ENCODE peak calls at places on chromosomes 3 and 15, in seven cellular contexts. One of them, this sample, is unnamed.

GRCh38 chr3:140832883-140833282 is 108.8 kb upstream of the SLC25A36 start:
- DNase-seq in kidney tubule cell: no peak
- DNase-seq in stimulated activated naive B cell treated with anti-CD40 and anti-IgM and Interleukin-4, amounts not matched to agents 10 μg/mL and 1 μg/mL and 100 μg/mL, for 72 hours: no peak
- DNase-seq in NCI-H2029: no peak
- DNase-seq in A673: no peak
- DNase-seq in kidney glomerular epithelial cell: no peak
- DNase-seq in AG20443: no peak
- DNase-seq in this sample: no peak

GRCh38 chr15:99279783-99280307 is 28.6 kb downstream of the LRRC28 start:
- DNase-seq in kidney glomerular epithelial cell: no peak
- DNase-seq in NCI-H2029: no peak
- DNase-seq in A673: no peak
- DNase-seq in kidney tubule cell: no peak
- DNase-seq in stimulated activated naive B cell treated with anti-CD40 and anti-IgM and Interleukin-4, amounts not matched to agents 10 μg/mL and 1 μg/mL and 100 μg/mL, for 72 hours: no peak
- DNase-seq in AG20443: no peak
- DNase-seq in this sample: no peak

GRCh38 chr3:189673535-189673934 is 42.3 kb downstream of the TP63 start:
- DNase-seq in A673: no peak
- DNase-seq in stimulated activated naive B cell treated with anti-CD40 and anti-IgM and Interleukin-4, amounts not matched to agents 10 μg/mL and 1 μg/mL and 100 μg/mL, for 72 hours: no peak
- DNase-seq in NCI-H2029: no peak
- DNase-seq in kidney tubule cell: no peak
- DNase-seq in kidney glomerular epithelial cell: no peak
- DNase-seq in AG20443: no peak
- DNase-seq in this sample: no peak

GRCh38 chr15:34837246-34838016 is 42.1 kb upstream of the ACTC1 start:
- DNase-seq in A673: no peak
- DNase-seq in stimulated activated naive B cell treated with anti-CD40 and anti-IgM and Interleukin-4, amounts not matched to agents 10 μg/mL and 1 μg/mL and 100 μg/mL, for 72 hours: no peak
- DNase-seq in kidney glomerular epithelial cell: peak; percentile 95
- DNase-seq in kidney tubule cell: peak; percentile 94
- DNase-seq in NCI-H2029: no peak
- DNase-seq in AG20443: peak; percentile 78
- DNase-seq in this sample: no peak

GRCh38 chr3:154040283-154040682 is 80.9 kb upstream of the ARHGEF26 start:
- DNase-seq in A673: peak; percentile 48
- DNase-seq in AG20443: no peak
- DNase-seq in kidney tubule cell: peak; percentile 17
- DNase-seq in stimulated activated naive B cell treated with anti-CD40 and anti-IgM and Interleukin-4, amounts not matched to agents 10 μg/mL and 1 μg/mL and 100 μg/mL, for 72 hours: no peak
- DNase-seq in NCI-H2029: no peak
- DNase-seq in kidney glomerular epithelial cell: no peak
- DNase-seq in this sample: no peak

GRCh38 chr15:75573001-75573400 is 6.1 kb downstream of the PTPN9 start:
- DNase-seq in AG20443: peak; percentile 62
- DNase-seq in kidney tubule cell: peak; percentile 41
- DNase-seq in stimulated activated naive B cell treated with anti-CD40 and anti-IgM and Interleukin-4, amounts not matched to agents 10 μg/mL and 1 μg/mL and 100 μg/mL, for 72 hours: no peak
- DNase-seq in NCI-H2029: no peak
- DNase-seq in kidney glomerular epithelial cell: peak; percentile 17
- DNase-seq in A673: no peak
- DNase-seq in this sample: no peak

GRCh38 chr3:3201584-3201983 is 22.1 kb upstream of the CRBN start:
- DNase-seq in kidney glomerular epithelial cell: no peak
- DNase-seq in AG20443: no peak
- DNase-seq in kidney tubule cell: no peak
- DNase-seq in NCI-H2029: no peak
- DNase-seq in stimulated activated naive B cell treated with anti-CD40 and anti-IgM and Interleukin-4, amounts not matched to agents 10 μg/mL and 1 μg/mL and 100 μg/mL, for 72 hours: no peak
- DNase-seq in A673: no peak
- DNase-seq in this sample: no peak

GRCh38 chr3:161274691-161275298 is 53.7 kb downstream of the NMD3 start:
- DNase-seq in kidney tubule cell: peak; percentile 68
- DNase-seq in stimulated activated naive B cell treated with anti-CD40 and anti-IgM and Interleukin-4, amounts not matched to agents 10 μg/mL and 1 μg/mL and 100 μg/mL, for 72 hours: peak; percentile 26
- DNase-seq in kidney glomerular epithelial cell: peak; percentile 60
- DNase-seq in A673: peak; percentile 82
- DNase-seq in AG20443: peak; percentile 35
- DNase-seq in NCI-H2029: peak; percentile 22
- DNase-seq in this sample: peak; percentile 14

GRCh38 chr15:37079726-37080125 is 20.6 kb downstream of the MEIS2 start:
- DNase-seq in A673: no peak
- DNase-seq in kidney glomerular epithelial cell: no peak
- DNase-seq in kidney tubule cell: no peak
- DNase-seq in stimulated activated naive B cell treated with anti-CD40 and anti-IgM and Interleukin-4, amounts not matched to agents 10 μg/mL and 1 μg/mL and 100 μg/mL, for 72 hours: no peak
- DNase-seq in NCI-H2029: no peak
- DNase-seq in AG20443: peak; percentile 69
- DNase-seq in this sample: no peak

GRCh38 chr15:63551400-63551799 is 45.8 kb upstream of the FBXL22 start:
- DNase-seq in NCI-H2029: no peak
- DNase-seq in A673: no peak
- DNase-seq in kidney glomerular epithelial cell: no peak
- DNase-seq in kidney tubule cell: peak; percentile 20
- DNase-seq in AG20443: peak; percentile 20
- DNase-seq in stimulated activated naive B cell treated with anti-CD40 and anti-IgM and Interleukin-4, amounts not matched to agents 10 μg/mL and 1 μg/mL and 100 μg/mL, for 72 hours: no peak
- DNase-seq in this sample: no peak

GRCh38 chr3:43871627-43872245 is 181.0 kb downstream of the ABHD5 start:
- DNase-seq in stimulated activated naive B cell treated with anti-CD40 and anti-IgM and Interleukin-4, amounts not matched to agents 10 μg/mL and 1 μg/mL and 100 μg/mL, for 72 hours: no peak
- DNase-seq in kidney tubule cell: no peak
- DNase-seq in A673: no peak
- DNase-seq in AG20443: no peak
- DNase-seq in kidney glomerular epithelial cell: no peak
- DNase-seq in NCI-H2029: no peak
- DNase-seq in this sample: no peak

GRCh38 chr3:177731644-177732268 is 534.5 kb upstream of the TBL1XR1 start:
- DNase-seq in A673: no peak
- DNase-seq in AG20443: peak; percentile 25
- DNase-seq in stimulated activated naive B cell treated with anti-CD40 and anti-IgM and Interleukin-4, amounts not matched to agents 10 μg/mL and 1 μg/mL and 100 μg/mL, for 72 hours: no peak
- DNase-seq in kidney glomerular epithelial cell: no peak
- DNase-seq in NCI-H2029: no peak
- DNase-seq in kidney tubule cell: peak; percentile 41
- DNase-seq in this sample: no peak

GRCh38 chr3:181709537-181710279 is 2.0 kb upstream of the SOX2 start:
- DNase-seq in AG20443: peak; percentile 68
- DNase-seq in kidney tubule cell: peak; percentile 71
- DNase-seq in stimulated activated naive B cell treated with anti-CD40 and anti-IgM and Interleukin-4, amounts not matched to agents 10 μg/mL and 1 μg/mL and 100 μg/mL, for 72 hours: peak; percentile 27
- DNase-seq in kidney glomerular epithelial cell: peak; percentile 66
- DNase-seq in A673: peak; percentile 79
- DNase-seq in NCI-H2029: peak; percentile 73
- DNase-seq in this sample: peak; percentile 57

GRCh38 chr15:66131200-66131599 is 122.3 kb downstream of the MEGF11 start:
- DNase-seq in kidney tubule cell: no peak
- DNase-seq in kidney glomerular epithelial cell: no peak
- DNase-seq in NCI-H2029: peak; percentile 51
- DNase-seq in A673: peak; percentile 39
- DNase-seq in AG20443: no peak
- DNase-seq in stimulated activated naive B cell treated with anti-CD40 and anti-IgM and Interleukin-4, amounts not matched to agents 10 μg/mL and 1 μg/mL and 100 μg/mL, for 72 hours: no peak
- DNase-seq in this sample: no peak

GRCh38 chr15:70025413-70026296 is 72.1 kb downstream of the TLE3 start:
- DNase-seq in kidney tubule cell: no peak
- DNase-seq in A673: no peak
- DNase-seq in kidney glomerular epithelial cell: no peak
- DNase-seq in NCI-H2029: no peak
- DNase-seq in stimulated activated naive B cell treated with anti-CD40 and anti-IgM and Interleukin-4, amounts not matched to agents 10 μg/mL and 1 μg/mL and 100 μg/mL, for 72 hours: no peak
- DNase-seq in AG20443: no peak
- DNase-seq in this sample: no peak

GRCh38 chr3:27081566-27081965 is 287.6 kb downstream of the NEK10 start:
- DNase-seq in kidney glomerular epithelial cell: no peak
- DNase-seq in kidney tubule cell: no peak
- DNase-seq in NCI-H2029: no peak
- DNase-seq in A673: no peak
- DNase-seq in stimulated activated naive B cell treated with anti-CD40 and anti-IgM and Interleukin-4, amounts not matched to agents 10 μg/mL and 1 μg/mL and 100 μg/mL, for 72 hours: no peak
- DNase-seq in AG20443: no peak
- DNase-seq in this sample: no peak

GRCh38 chr15:74221399-74222230 is 14.5 kb upstream of the CCDC33 start:
- DNase-seq in kidney glomerular epithelial cell: no peak
- DNase-seq in stimulated activated naive B cell treated with anti-CD40 and anti-IgM and Interleukin-4, amounts not matched to agents 10 μg/mL and 1 μg/mL and 100 μg/mL, for 72 hours: no peak
- DNase-seq in AG20443: no peak
- DNase-seq in A673: no peak
- DNase-seq in NCI-H2029: no peak
- DNase-seq in kidney tubule cell: no peak
- DNase-seq in this sample: no peak

GRCh38 chr3:160564949-160565441 is 376 bp downstream of the KPNA4 start:
- DNase-seq in A673: peak; percentile 70
- DNase-seq in NCI-H2029: peak; percentile 22
- DNase-seq in kidney glomerular epithelial cell: peak; percentile 25
- DNase-seq in stimulated activated naive B cell treated with anti-CD40 and anti-IgM and Interleukin-4, amounts not matched to agents 10 μg/mL and 1 μg/mL and 100 μg/mL, for 72 hours: no peak
- DNase-seq in AG20443: peak; percentile 76
- DNase-seq in kidney tubule cell: peak; percentile 60
- DNase-seq in this sample: peak; percentile 68

GRCh38 chr3:162764672-162765071 is 1268.1 kb downstream of the OTOL1 start:
- DNase-seq in A673: peak; percentile 7
- DNase-seq in kidney glomerular epithelial cell: peak; percentile 26
- DNase-seq in NCI-H2029: no peak
- DNase-seq in stimulated activated naive B cell treated with anti-CD40 and anti-IgM and Interleukin-4, amounts not matched to agents 10 μg/mL and 1 μg/mL and 100 μg/mL, for 72 hours: no peak
- DNase-seq in kidney tubule cell: peak; percentile 54
- DNase-seq in AG20443: no peak
- DNase-seq in this sample: no peak

GRCh38 chr3:100159564-100160153 is 45.4 kb upstream of the FILIP1L start:
- DNase-seq in A673: peak; percentile 10
- DNase-seq in stimulated activated naive B cell treated with anti-CD40 and anti-IgM and Interleukin-4, amounts not matched to agents 10 μg/mL and 1 μg/mL and 100 μg/mL, for 72 hours: no peak
- DNase-seq in kidney tubule cell: no peak
- DNase-seq in AG20443: peak; percentile 53
- DNase-seq in NCI-H2029: no peak
- DNase-seq in kidney glomerular epithelial cell: no peak
- DNase-seq in this sample: no peak

GRCh38 chr3:101574388-101575156 is 592 bp downstream of the PCNP start:
- DNase-seq in stimulated activated naive B cell treated with anti-CD40 and anti-IgM and Interleukin-4, amounts not matched to agents 10 μg/mL and 1 μg/mL and 100 μg/mL, for 72 hours: peak; percentile 49
- DNase-seq in kidney tubule cell: peak; percentile 63
- DNase-seq in kidney glomerular epithelial cell: peak; percentile 47
- DNase-seq in A673: peak; percentile 53
- DNase-seq in NCI-H2029: peak; percentile 82
- DNase-seq in AG20443: peak; percentile 45
- DNase-seq in this sample: peak; percentile 74

GRCh38 chr15:43529141-43529540 is 11.7 kb downstream of the MAP1A start:
- DNase-seq in AG20443: no peak
- DNase-seq in kidney glomerular epithelial cell: no peak
- DNase-seq in stimulated activated naive B cell treated with anti-CD40 and anti-IgM and Interleukin-4, amounts not matched to agents 10 μg/mL and 1 μg/mL and 100 μg/mL, for 72 hours: no peak
- DNase-seq in NCI-H2029: no peak
- DNase-seq in kidney tubule cell: no peak
- DNase-seq in A673: no peak
- DNase-seq in this sample: no peak

GRCh38 chr3:12972791-12973702 is 100.2 kb downstream of the IQSEC1 start:
- DNase-seq in AG20443: no peak
- DNase-seq in stimulated activated naive B cell treated with anti-CD40 and anti-IgM and Interleukin-4, amounts not matched to agents 10 μg/mL and 1 μg/mL and 100 μg/mL, for 72 hours: no peak
- DNase-seq in kidney glomerular epithelial cell: no peak
- DNase-seq in NCI-H2029: peak; percentile 19
- DNase-seq in A673: no peak
- DNase-seq in kidney tubule cell: no peak
- DNase-seq in this sample: no peak

GRCh38 chr3:16890605-16891333 is 6.0 kb downstream of the PLCL2 start:
- DNase-seq in kidney glomerular epithelial cell: no peak
- DNase-seq in stimulated activated naive B cell treated with anti-CD40 and anti-IgM and Interleukin-4, amounts not matched to agents 10 μg/mL and 1 μg/mL and 100 μg/mL, for 72 hours: no peak
- DNase-seq in AG20443: no peak
- DNase-seq in kidney tubule cell: no peak
- DNase-seq in A673: no peak
- DNase-seq in NCI-H2029: no peak
- DNase-seq in this sample: no peak

GRCh38 chr3:24339266-24339825 is 155.3 kb downstream of the THRB start:
- DNase-seq in stimulated activated naive B cell treated with anti-CD40 and anti-IgM and Interleukin-4, amounts not matched to agents 10 μg/mL and 1 μg/mL and 100 μg/mL, for 72 hours: no peak
- DNase-seq in kidney tubule cell: no peak
- DNase-seq in A673: no peak
- DNase-seq in AG20443: peak; percentile 20
- DNase-seq in kidney glomerular epithelial cell: no peak
- DNase-seq in NCI-H2029: no peak
- DNase-seq in this sample: no peak

GRCh38 chr15:51917493-51917892 is 54.1 kb downstream of the LEO1 start:
- DNase-seq in NCI-H2029: peak; percentile 12
- DNase-seq in AG20443: peak; percentile 23
- DNase-seq in kidney tubule cell: peak; percentile 45
- DNase-seq in A673: peak; percentile 49
- DNase-seq in stimulated activated naive B cell treated with anti-CD40 and anti-IgM and Interleukin-4, amounts not matched to agents 10 μg/mL and 1 μg/mL and 100 μg/mL, for 72 hours: no peak
- DNase-seq in kidney glomerular epithelial cell: no peak
- DNase-seq in this sample: no peak

GRCh38 chr3:63141-63845 is 133.3 kb upstream of the CHL1 start:
- DNase-seq in kidney tubule cell: no peak
- DNase-seq in stimulated activated naive B cell treated with anti-CD40 and anti-IgM and Interleukin-4, amounts not matched to agents 10 μg/mL and 1 μg/mL and 100 μg/mL, for 72 hours: no peak
- DNase-seq in NCI-H2029: no peak
- DNase-seq in AG20443: no peak
- DNase-seq in A673: no peak
- DNase-seq in kidney glomerular epithelial cell: no peak
- DNase-seq in this sample: no peak

GRCh38 chr3:18215639-18216038 is 209.5 kb downstream of the SATB1 start:
- DNase-seq in kidney glomerular epithelial cell: no peak
- DNase-seq in kidney tubule cell: no peak
- DNase-seq in AG20443: no peak
- DNase-seq in NCI-H2029: no peak
- DNase-seq in stimulated activated naive B cell treated with anti-CD40 and anti-IgM and Interleukin-4, amounts not matched to agents 10 μg/mL and 1 μg/mL and 100 μg/mL, for 72 hours: no peak
- DNase-seq in A673: no peak
- DNase-seq in this sample: no peak

GRCh38 chr15:52438047-52438446 is 90.6 kb downstream of the MYO5A start:
- DNase-seq in stimulated activated naive B cell treated with anti-CD40 and anti-IgM and Interleukin-4, amounts not matched to agents 10 μg/mL and 1 μg/mL and 100 μg/mL, for 72 hours: no peak
- DNase-seq in AG20443: no peak
- DNase-seq in kidney tubule cell: no peak
- DNase-seq in A673: no peak
- DNase-seq in kidney glomerular epithelial cell: no peak
- DNase-seq in NCI-H2029: no peak
- DNase-seq in this sample: no peak

GRCh38 chr3:36548712-36549111 is 168.4 kb downstream of the STAC start:
- DNase-seq in kidney tubule cell: peak; percentile 49
- DNase-seq in AG20443: no peak
- DNase-seq in stimulated activated naive B cell treated with anti-CD40 and anti-IgM and Interleukin-4, amounts not matched to agents 10 μg/mL and 1 μg/mL and 100 μg/mL, for 72 hours: no peak
- DNase-seq in kidney glomerular epithelial cell: no peak
- DNase-seq in A673: no peak
- DNase-seq in NCI-H2029: no peak
- DNase-seq in this sample: no peak

GRCh38 chr3:47003461-47004368 is 24.2 kb downstream of the NBEAL2 start:
- DNase-seq in A673: no peak
- DNase-seq in NCI-H2029: no peak
- DNase-seq in kidney tubule cell: no peak
- DNase-seq in stimulated activated naive B cell treated with anti-CD40 and anti-IgM and Interleukin-4, amounts not matched to agents 10 μg/mL and 1 μg/mL and 100 μg/mL, for 72 hours: no peak
- DNase-seq in kidney glomerular epithelial cell: no peak
- DNase-seq in AG20443: no peak
- DNase-seq in this sample: no peak

GRCh38 chr15:58462547-58462946 is 30.8 kb downstream of the LIPC start:
- DNase-seq in NCI-H2029: peak; percentile 66
- DNase-seq in AG20443: no peak
- DNase-seq in A673: no peak
- DNase-seq in kidney tubule cell: peak; percentile 90
- DNase-seq in kidney glomerular epithelial cell: peak; percentile 42
- DNase-seq in stimulated activated naive B cell treated with anti-CD40 and anti-IgM and Interleukin-4, amounts not matched to agents 10 μg/mL and 1 μg/mL and 100 μg/mL, for 72 hours: no peak
- DNase-seq in this sample: no peak